ENCODE peak calls at places on chromosome 17, in five cellular contexts. S is GM13976, I is progenitor cell of endocrine pancreas, Z is heart right ventricle, D is transverse colon. C is an unnamed sample.

GRCh38 chr17:38864636-38865398 is 5.0 kb upstream of the LASP1 start:
- DNase-seq in S (no peak), I (no peak), Z (no peak), D (no peak), C (no peak)

GRCh38 chr17:48011405-48012150 is 26.0 kb downstream of the COPZ2 start:
- DNase-seq in S (peak; percentile 77), I (no peak), Z (no peak), D (peak; percentile 49), C (no peak)

GRCh38 chr17:10837987-10838386 is at the start of gene PIRT:
- DNase-seq in S (no peak), I (no peak), Z (no peak), D (no peak), C (no peak)

GRCh38 chr17:71505200-71505599 is 615.6 kb upstream of the SOX9 start:
- DNase-seq in S (no peak), I (no peak), Z (no peak), D (no peak), C (no peak)

GRCh38 chr17:1467258-1467657 is 11.2 kb upstream of the CRK start:
- DNase-seq in S (no peak), I (no peak), Z (no peak), D (no peak), C (no peak)

GRCh38 chr17:31072186-31072585 is 22.6 kb upstream of the NF1 start:
- DNase-seq in S (no peak), I (no peak), Z (no peak), D (no peak), C (no peak)

GRCh38 chr17:6255331-6255730 is 179.6 kb downstream of the AIPL1 start:
- DNase-seq in S (no peak), I (no peak), Z (no peak), D (no peak), C (no peak)

GRCh38 chr17:4220655-4221054 is 43.1 kb downstream of the ANKFY1 start:
- DNase-seq in S (no peak), I (no peak), Z (no peak), D (peak; percentile 48), C (no peak)

GRCh38 chr17:80379348-80379747 is 35.6 kb upstream of the ENDOV start:
- DNase-seq in S (no peak), I (no peak), Z (no peak), D (no peak), C (no peak)

GRCh38 chr17:73323622-73324455 is 12.0 kb upstream of the CDC42EP4 start:
- DNase-seq in S (no peak), I (no peak), Z (no peak), D (no peak), C (no peak)

GRCh38 chr17:71460943-71461342 is 659.9 kb upstream of the SOX9 start:
- DNase-seq in S (no peak), I (no peak), Z (no peak), D (peak; percentile 34), C (no peak)

GRCh38 chr17:40499551-40500189 is 1.8 kb downstream of the TNS4 start:
- DNase-seq in S (no peak), I (peak; percentile 37), Z (peak; percentile 90), D (peak; percentile 92), C (no peak)

GRCh38 chr17:44903012-44903685 is 3.9 kb upstream of the EFTUD2 start:
- DNase-seq in S (no peak), I (no peak), Z (no peak), D (no peak), C (no peak)

GRCh38 chr17:83057793-83058477 is 21.5 kb upstream of the METRNL start:
- DNase-seq in S (no peak), I (no peak), Z (peak; percentile 80), D (no peak), C (no peak)

GRCh38 chr17:83058478-83059167 is 20.8 kb upstream of the METRNL start:
- DNase-seq in S (no peak), I (no peak), Z (no peak), D (no peak), C (no peak)

GRCh38 chr17:83057397-83057761 is 22.0 kb upstream of the METRNL start:
- DNase-seq in S (no peak), I (no peak), Z (no peak), D (no peak), C (no peak)

GRCh38 chr17:83055911-83056582 is 23.4 kb upstream of the METRNL start:
- DNase-seq in S (no peak), I (no peak), Z (no peak), D (no peak), C (no peak)

GRCh38 chr17:83056583-83057396 is 22.6 kb upstream of the METRNL start:
- DNase-seq in S (no peak), I (no peak), Z (no peak), D (no peak), C (no peak)
- TF ChIP-seq CTCF in S (no peak), I (no peak), Z (no peak), D (no peak), C (no peak)

GRCh38 chr17:43211480-43212402 is at the start of gene TMEM106A:
- DNase-seq in S (peak; percentile 95), I (peak; percentile 32), Z (peak; percentile 81), D (peak; percentile 82), C (peak; percentile 91)
- TF ChIP-seq CTCF in S (peak; percentile 11), I (peak; percentile 50), Z (peak; percentile 15), D (peak; percentile 54), C (peak; percentile 46)

GRCh38 chr17:75771334-75772281 is 6.6 kb upstream of the GALK1 start:
- DNase-seq in S (no peak), I (no peak), Z (no peak), D (peak; percentile 30), C (no peak)
- TF ChIP-seq CTCF in S (no peak), I (no peak), Z (no peak), D (peak; percentile 15), C (peak; percentile 25)

DNA sequence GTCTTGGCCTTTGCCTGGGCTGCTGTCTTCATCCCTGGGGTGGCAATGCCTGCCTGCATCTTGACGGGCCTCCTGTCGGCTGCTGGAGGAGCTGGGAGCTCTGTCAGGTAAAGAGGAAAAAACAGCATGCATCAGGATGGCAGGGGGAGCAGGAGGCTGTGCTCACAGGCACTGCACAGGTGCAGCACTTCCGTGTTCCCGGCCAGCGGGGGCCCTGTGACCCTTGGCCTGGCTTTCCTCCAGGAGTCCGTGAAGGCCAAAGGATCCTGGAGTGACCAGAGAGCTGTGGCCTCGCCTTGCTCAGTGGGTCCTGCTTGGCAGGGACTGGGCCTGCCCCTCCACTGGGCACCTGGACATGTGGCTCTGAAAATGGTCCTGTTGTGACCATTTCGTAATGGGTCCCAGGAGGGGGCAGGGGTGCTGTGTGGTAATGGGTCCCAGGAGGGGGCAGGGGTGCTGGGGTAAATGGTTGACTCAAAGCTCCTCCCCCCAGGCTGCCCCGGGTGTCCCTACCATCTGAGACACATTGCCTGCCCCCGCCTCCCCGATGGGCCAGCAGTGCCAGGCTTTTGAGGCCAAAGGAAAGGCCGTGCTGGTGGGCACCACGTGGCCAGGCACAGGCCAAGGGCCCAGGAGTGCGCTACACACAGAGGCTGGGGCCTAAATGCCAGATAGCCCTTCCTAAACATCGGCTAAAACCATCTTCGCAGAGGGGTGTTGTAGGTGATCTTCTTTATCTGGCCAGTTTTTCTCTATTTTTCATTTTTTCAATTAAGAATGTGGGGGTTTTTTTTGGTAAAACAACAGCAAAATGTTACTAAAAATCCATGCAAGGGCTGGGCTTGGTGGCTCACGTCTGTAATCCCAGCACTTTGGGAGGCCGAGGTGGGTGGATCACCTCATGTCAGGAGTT is 4.0 kb upstream of the FASN start:
- DNase-seq in S (no peak), I (no peak), Z (no peak), D (no peak), C (no peak)
- TF ChIP-seq CTCF in S (no peak), I (no peak), Z (no peak), D (no peak), C (no peak)

DNA sequence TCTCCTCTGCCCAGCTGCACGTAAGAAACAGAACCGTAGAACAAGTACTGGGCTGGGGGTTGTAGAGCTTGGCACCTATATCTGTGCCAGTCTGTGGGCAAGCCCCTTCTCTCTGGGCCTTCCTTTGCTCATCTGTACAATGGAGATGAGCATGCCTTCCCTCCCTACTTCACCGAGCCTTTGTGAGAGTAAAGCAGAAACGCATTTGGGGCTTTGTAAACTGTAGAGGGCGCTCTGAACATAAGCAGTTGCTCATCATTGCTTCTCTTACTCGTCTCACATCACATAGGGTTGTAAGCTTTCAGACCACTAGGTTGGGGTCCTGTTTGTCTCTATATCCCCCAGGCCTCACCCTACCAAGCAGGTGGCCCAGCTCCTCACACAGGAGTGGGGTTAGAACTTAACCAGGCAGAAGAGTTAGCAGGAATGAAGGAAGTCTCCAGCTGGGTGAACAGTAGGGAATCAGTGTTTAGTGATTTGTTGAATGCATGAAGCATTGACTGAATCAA is 15.1 kb downstream of the SAMD14 start:
- DNase-seq in S (peak; percentile 80), I (no peak), Z (no peak), D (peak; percentile 49), C (no peak)
- TF ChIP-seq CTCF in S (peak; percentile 71), I (peak; percentile 58), Z (peak; percentile 58), D (peak; percentile 61), C (peak; percentile 75)

GRCh38 chr17:15289285-15290185 is 24.4 kb upstream of the PMP22 start:
- DNase-seq in S (no peak), I (no peak), Z (no peak), D (no peak), C (no peak)
- TF ChIP-seq CTCF in S (no peak), I (no peak), Z (no peak), D (no peak), C (no peak)